ENCODE peak calls at places on chromosomes 16 and 17, in six cellular contexts. I is astrocyte, P is gastrocnemius medialis, J is cardiac muscle cell, U is tibial nerve, B is PC-9. T is an unnamed sample. For H3K4me1, the result is how much of the 10 kb centered on the place peaks cover.

GRCh38 chr16:49952386-49952785 is 72.6 kb upstream of the CNEP1R1 start:
- DNase-seq in B (no peak), I (peak), J (no peak), U (no peak), P (no peak), T (no peak)

GRCh38 chr17:47628014-47628413 is 21.7 kb upstream of the KPNB1 start:
- DNase-seq in P (no peak), B (no peak), J (no peak), U (no peak), I (no peak), T (no peak)

GRCh38 chr17:8555062-8555461 is 75.5 kb downstream of the MYH10 start:
- DNase-seq in I (no peak), P (no peak), B (no peak), U (no peak), J (no peak), T (no peak)

GRCh38 chr17:29096094-29096493 is 53.2 kb downstream of the PIPOX start:
- DNase-seq in P (no peak), U (no peak), I (no peak), B (no peak), J (no peak), T (no peak)

GRCh38 chr16:49441366-49441780 is 67.8 kb downstream of the C16orf78 start:
- DNase-seq in B (no peak), I (no peak), P (no peak), U (no peak), J (peak), T (peak)

GRCh38 chr17:32631341-32632109 is 144.7 kb downstream of the CDK5R1 start:
- DNase-seq in B (no peak), J (no peak), U (no peak), P (no peak), I (no peak), T (no peak)

GRCh38 chr16:4090476-4090875 is 25.8 kb downstream of the ADCY9 start:
- DNase-seq in J (no peak), B (no peak), I (no peak), U (no peak), P (peak), T (no peak)

GRCh38 chr17:73308017-73308823 is 3.6 kb downstream of the CDC42EP4 start:
- DNase-seq in I (peak), U (peak), P (no peak), B (peak), J (peak), T (peak)

GRCh38 chr16:79114759-79115158 is 485.8 kb downstream of the MAF start:
- DNase-seq in U (no peak), B (no peak), P (no peak), J (peak), I (no peak), T (no peak)

GRCh38 chr16:27639588-27640276 is 89.8 kb downstream of the KATNIP start:
- DNase-seq in B (peak), J (peak), P (no peak), I (peak), U (no peak), T (peak)

GRCh38 chr16:82699711-82700495 is 73.1 kb downstream of the CDH13 start:
- DNase-seq in P (peak), B (no peak), J (no peak), I (peak), U (no peak), T (no peak)

GRCh38 chr16:70372921-70373550 is 26.3 kb downstream of the DDX19A start:
- DNase-seq in B (no peak), U (no peak), I (no peak), P (no peak), J (no peak), T (no peak)

GRCh38 chr17:1375615-1376014 is 24.4 kb downstream of the YWHAE start:
- DNase-seq in B (no peak), U (no peak), J (no peak), P (no peak), I (no peak), T (no peak)

GRCh38 chr17:1373710-1374237 is 26.2 kb downstream of the YWHAE start:
- DNase-seq in I (no peak), P (no peak), B (no peak), J (no peak), U (no peak), T (no peak)

GRCh38 chr17:1374426-1375177 is 25.4 kb downstream of the YWHAE start:
- DNase-seq in U (no peak), I (no peak), P (no peak), B (no peak), J (no peak), T (no peak)

GRCh38 chr17:1377334-1377733 is 22.7 kb downstream of the YWHAE start:
- DNase-seq in J (no peak), I (no peak), B (no peak), U (no peak), P (no peak), T (no peak)

GRCh38 chr17:1376061-1376460 is 24.0 kb downstream of the YWHAE start:
- DNase-seq in I (no peak), U (no peak), P (no peak), B (no peak), J (no peak), T (no peak)
- H3K4me1 ChIP-seq in I (under half), U (half or more), P (half or more), B (under half), J (under half), T (half or more)

DNA sequence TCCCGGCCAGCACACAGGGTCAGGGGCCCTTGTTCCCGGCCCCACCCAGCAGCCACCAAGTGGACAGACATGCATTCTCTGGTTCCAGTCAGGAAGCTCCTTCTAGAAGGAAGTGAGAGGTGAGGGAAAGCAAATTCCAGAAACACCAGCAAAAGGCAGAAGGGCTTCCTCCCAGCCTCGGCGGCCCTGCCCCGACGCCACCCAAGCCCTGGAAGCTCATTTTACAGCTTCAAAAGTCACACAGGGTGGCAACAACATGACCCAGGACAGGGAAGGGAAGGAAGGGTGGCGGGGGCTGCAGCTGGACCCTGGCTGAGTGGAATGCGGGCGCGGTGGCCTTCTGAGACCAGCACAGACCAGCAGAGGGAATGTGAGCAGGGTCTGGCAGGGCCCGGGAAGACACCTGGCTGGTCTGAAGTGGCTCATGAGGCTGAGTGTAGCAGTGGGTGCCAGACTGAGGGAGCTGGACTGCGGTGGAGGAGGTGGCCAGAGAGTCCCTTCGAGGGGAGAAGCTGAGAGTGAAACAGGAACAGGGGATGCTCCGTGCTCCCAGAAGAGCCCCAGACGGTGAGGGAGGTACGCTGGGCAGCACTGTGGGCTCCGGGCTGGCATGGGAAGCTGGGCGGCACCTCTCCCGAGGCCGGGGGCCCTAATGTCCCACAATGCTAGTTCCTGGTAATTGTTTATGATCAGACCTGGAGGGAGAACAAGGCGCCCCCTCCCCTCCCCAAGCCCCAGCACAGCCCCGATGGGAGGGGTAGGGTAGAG is 1.9 kb upstream of the UNC13D start:
- DNase-seq in J (no peak), B (peak), I (no peak), P (no peak), U (no peak), T (no peak)
- H3K4me1 ChIP-seq in J (under half), B (half or more), I (under half), P (half or more), U (under half), T (under half)

GRCh38 chr17:82583720-82584234 is 64.2 kb downstream of the FOXK2 start:
- DNase-seq in J (peak), U (no peak), I (no peak), B (no peak), P (no peak), T (no peak)
- H3K4me1 ChIP-seq in J (under half), U (under half), I (under half), B (under half), P (under half), T (under half)

GRCh38 chr17:78694805-78695531 is 87.1 kb downstream of the CYTH1 start:
- DNase-seq in I (no peak), J (no peak), U (no peak), B (no peak), P (no peak), T (no peak)

GRCh38 chr17:78697122-78697845 is 84.8 kb downstream of the CYTH1 start:
- DNase-seq in I (peak), J (no peak), U (no peak), P (no peak), B (no peak), T (no peak)

GRCh38 chr17:78693346-78694083 is 88.6 kb downstream of the CYTH1 start:
- DNase-seq in U (no peak), P (no peak), J (no peak), I (no peak), B (no peak), T (no peak)

GRCh38 chr17:78696016-78696992 is 85.8 kb downstream of the CYTH1 start:
- DNase-seq in I (no peak), B (no peak), U (no peak), P (no peak), J (no peak), T (no peak)

GRCh38 chr17:78697846-78698343 is 84.2 kb downstream of the CYTH1 start:
- DNase-seq in U (no peak), P (no peak), I (no peak), B (no peak), J (no peak), T (no peak)
- H3K4me1 ChIP-seq in U (under half), P (under half), I (under half), B (under half), J (under half), T (under half)

GRCh38 chr16:684961-685696 is 995 bp upstream of the JMJD8 start:
- DNase-seq in U (no peak), B (no peak), P (no peak), J (no peak), I (no peak), T (peak)
- H3K4me1 ChIP-seq in U (under half), B (under half), P (half or more), J (under half), I (under half), T (half or more)

DNA sequence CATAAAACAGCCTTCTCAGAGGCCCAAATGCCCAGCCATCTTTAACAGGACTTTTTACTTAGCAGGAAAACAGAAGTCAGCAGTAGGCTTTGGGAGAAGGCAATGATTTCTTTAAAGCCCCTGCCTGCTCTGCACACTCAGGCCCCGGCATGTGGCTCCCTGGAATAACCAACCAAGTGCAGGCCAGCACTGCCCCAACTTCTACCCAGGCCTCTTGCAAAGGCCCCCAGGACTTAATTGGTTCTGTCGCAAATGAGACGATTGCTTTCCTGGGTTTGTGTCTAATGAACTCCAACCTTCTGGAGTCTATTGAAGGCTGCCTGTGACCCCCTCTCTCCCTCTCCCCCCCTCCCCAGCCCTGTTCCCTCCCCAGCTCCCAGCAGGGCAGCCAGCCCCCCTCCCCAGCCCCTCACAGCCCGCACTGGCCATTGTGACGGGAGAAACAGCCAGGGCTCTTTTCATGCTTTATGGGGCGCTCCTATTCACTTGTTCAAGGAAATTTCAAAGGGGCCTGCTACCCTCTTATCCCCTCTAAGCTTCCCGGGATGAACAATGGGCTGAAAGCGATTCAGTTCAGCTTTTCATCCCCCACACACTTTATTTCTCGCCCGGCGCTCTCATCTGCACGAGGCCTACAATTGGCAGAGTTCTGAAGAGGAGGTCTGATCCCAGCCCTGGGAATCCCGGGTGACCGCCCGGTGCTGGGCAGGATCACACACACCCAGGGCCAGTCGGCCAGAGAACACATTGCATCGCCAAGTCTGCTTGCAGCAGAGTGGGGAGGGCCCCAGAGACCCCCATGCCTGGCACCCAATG is 15.5 kb downstream of the AXIN2 start:
- DNase-seq in B (no peak), U (no peak), P (no peak), I (no peak), J (no peak), T (no peak)
- H3K4me1 ChIP-seq in B (under half), U (under half), P (half or more), I (under half), J (half or more), T (under half)

GRCh38 chr17:4518901-4519300 is 20.2 kb downstream of the SPNS2 start:
- DNase-seq in I (no peak), U (no peak), P (no peak), J (no peak), B (no peak), T (no peak)
- H3K4me1 ChIP-seq in I (under half), U (under half), P (under half), J (under half), B (half or more), T (under half)

GRCh38 chr17:27282054-27282501 is 11.8 kb upstream of the WSB1 start:
- DNase-seq in J (no peak), U (no peak), I (peak), B (no peak), P (no peak), T (no peak)
- H3K4me1 ChIP-seq in J (under half), U (under half), I (under half), B (under half), P (under half), T (under half)